ENCODE peak calls at places on chromosomes 11 and 22, in four cellular contexts. U, I, A and K are unnamed samples.
A peak's percentile ranks its signal among the peaks of the same experiment; 100 is the strongest.

GRCh38 chr11:70241709-70242108 is 28.8 kb upstream of the PPFIA1 start:
- DNase-seq in U (no peak), I (no peak), A (no peak), K (no peak)

GRCh38 chr22:20571078-20571503 is 63.7 kb downstream of the MED15 start:
- DNase-seq in U (no peak), I (no peak), A (no peak), K (no peak)

GRCh38 chr11:132244871-132245557 is 874.6 kb downstream of the NTM start:
- DNase-seq in U (no peak), I (no peak), A (no peak), K (no peak)

GRCh38 chr11:28089378-28089777 is 18.6 kb downstream of the KIF18A start:
- DNase-seq in U (no peak), I (no peak), A (no peak), K (no peak)

GRCh38 chr22:37371911-37372310 is 55.4 kb downstream of the ELFN2 start:
- DNase-seq in U (no peak), I (no peak), A (no peak), K (no peak)

GRCh38 chr22:40463017-40463631 is 92.7 kb downstream of the SGSM3 start:
- DNase-seq in U (no peak), I (no peak), A (no peak), K (peak; percentile 54)

GRCh38 chr11:27700351-27701261 is at the start of gene BDNF:
- DNase-seq in U (no peak), I (no peak), A (peak; percentile 44), K (no peak)

GRCh38 chr11:109731451-109731850 is 309.5 kb downstream of the C11orf87 start:
- DNase-seq in U (no peak), I (no peak), A (no peak), K (no peak)

GRCh38 chr11:123434262-123434661 is 4.2 kb downstream of the GRAMD1B start:
- DNase-seq in U (no peak), I (no peak), A (no peak), K (no peak)

GRCh38 chr22:33811686-33812085 is 108.6 kb downstream of the LARGE1 start:
- DNase-seq in U (peak; percentile 36), I (no peak), A (peak; percentile 15), K (no peak)

GRCh38 chr22:43424201-43424600 is 12.4 kb downstream of the MPPED1 start:
- DNase-seq in U (no peak), I (no peak), A (no peak), K (no peak)

GRCh38 chr11:94511932-94512781 is at the start of gene C11orf97:
- DNase-seq in U (peak; percentile 11), I (peak; percentile 28), A (peak; percentile 70), K (no peak)

GRCh38 chr11:9711454-9712307 is 47.8 kb downstream of the SWAP70 start:
- DNase-seq in U (no peak), I (no peak), A (no peak), K (no peak)

GRCh38 chr11:104011031-104011430 is 25.4 kb upstream of the DDI1 start:
- DNase-seq in U (no peak), I (no peak), A (no peak), K (no peak)

GRCh38 chr11:44219830-44220778 is 89.8 kb downstream of the ALX4 start:
- DNase-seq in U (no peak), I (peak; percentile 44), A (no peak), K (no peak)

GRCh38 chr11:126501641-126502040 is 146.2 kb downstream of the ST3GAL4 start:
- DNase-seq in U (no peak), I (peak; percentile 17), A (no peak), K (no peak)

GRCh38 chr11:924406-925157 is 1.1 kb upstream of the AP2A2 start:
- DNase-seq in U (no peak), I (no peak), A (no peak), K (no peak)

GRCh38 chr11:27514076-27514475 is 7.5 kb upstream of the LIN7C start:
- DNase-seq in U (no peak), I (no peak), A (no peak), K (no peak)

GRCh38 chr11:59845399-59845798 is at the start of gene CBLIF:
- DNase-seq in U (no peak), I (no peak), A (no peak), K (no peak)

GRCh38 chr11:100887659-100888058 is 200.6 kb downstream of the ARHGAP42 start:
- DNase-seq in U (no peak), I (no peak), A (no peak), K (no peak)

GRCh38 chr22:23315341-23315917 is 135.1 kb downstream of the BCR start:
- DNase-seq in U (peak; percentile 71), I (peak; percentile 67), A (peak; percentile 69), K (no peak)

GRCh38 chr11:77547863-77548551 is 41.7 kb upstream of the AQP11 start:
- DNase-seq in U (peak; percentile 38), I (peak; percentile 47), A (peak; percentile 81), K (peak; percentile 42)

GRCh38 chr11:114614127-114614720 is 18.6 kb upstream of the NXPE4 start:
- DNase-seq in U (no peak), I (no peak), A (no peak), K (no peak)

GRCh38 chr11:47136327-47136726 is 40.4 kb downstream of the ARFGAP2 start:
- DNase-seq in U (peak; percentile 49), I (no peak), A (no peak), K (no peak)

GRCh38 chr11:47886096-47886495 is 37.9 kb upstream of the NUP160 start:
- DNase-seq in U (peak; percentile 41), I (peak; percentile 15), A (no peak), K (no peak)

GRCh38 chr22:27980424-27981148 is 61.5 kb upstream of the PITPNB start:
- DNase-seq in U (no peak), I (no peak), A (peak; percentile 75), K (no peak)

GRCh38 chr11:47917643-47918369 is 62.6 kb upstream of the PTPRJ start:
- DNase-seq in U (peak; percentile 74), I (no peak), A (peak; percentile 65), K (no peak)

GRCh38 chr11:47111318-47111804 is 65.3 kb downstream of the ARFGAP2 start:
- DNase-seq in U (no peak), I (no peak), A (no peak), K (peak; percentile 61)

GRCh38 chr11:87819141-87819540 is 356.1 kb downstream of the RAB38 start:
- DNase-seq in U (no peak), I (no peak), A (no peak), K (no peak)

GRCh38 chr11:69415411-69416122 is 65.9 kb upstream of the LINC01488 start:
- DNase-seq in U (no peak), I (no peak), A (no peak), K (no peak)

GRCh38 chr22:20299736-20300136 is 20.1 kb downstream of the DGCR6L start:
- DNase-seq in U (no peak), I (peak; percentile 36), A (peak; percentile 58), K (no peak)

GRCh38 chr11:122746050-122746478 is 90.5 kb downstream of the UBASH3B start:
- DNase-seq in U (no peak), I (no peak), A (no peak), K (peak; percentile 85)

GRCh38 chr11:41714101-41714500 is 254.6 kb upstream of the LRRC4C start:
- DNase-seq in U (no peak), I (no peak), A (no peak), K (no peak)

GRCh38 chr22:39999144-39999757 is 4.5 kb downstream of the FAM83F start:
- DNase-seq in U (peak; percentile 43), I (no peak), A (no peak), K (no peak)

GRCh38 chr11:77198440-77198849 is 70.4 kb downstream of the MYO7A start:
- DNase-seq in U (no peak), I (no peak), A (peak; percentile 39), K (no peak)

DNA sequence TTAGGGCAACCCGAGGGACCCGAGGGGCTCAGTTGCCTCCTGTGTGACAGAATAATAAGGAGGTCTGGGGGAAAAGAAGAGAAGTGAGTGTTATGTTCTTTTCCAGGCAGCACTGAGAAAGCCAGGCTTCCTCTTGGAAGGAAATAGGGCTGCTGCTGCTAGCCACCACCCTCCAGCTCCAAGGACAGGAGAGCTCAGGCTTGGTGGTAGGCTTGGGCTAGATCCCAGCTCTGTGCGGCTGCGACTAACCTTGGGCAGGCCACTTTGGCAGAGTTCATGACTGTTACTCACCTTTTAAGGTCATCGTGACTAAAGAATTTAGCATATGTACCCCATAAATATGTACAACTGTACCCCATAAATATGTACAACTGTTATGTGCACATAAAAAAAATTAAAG is 124.8 kb upstream of the POU2AF2 start:
- DNase-seq in U (no peak), I (no peak), A (no peak), K (no peak)
- TF ChIP-seq CTCF in U (no peak), I (no peak), A (no peak), K (no peak)

GRCh38 chr11:2647953-2648352 is 51.8 kb downstream of the KCNQ1OT1 start:
- DNase-seq in U (no peak), I (no peak), A (no peak), K (no peak)

GRCh38 chr11:2650343-2650867 is 49.4 kb downstream of the KCNQ1OT1 start:
- DNase-seq in U (no peak), I (no peak), A (no peak), K (no peak)

GRCh38 chr11:2651054-2651617 is 48.7 kb downstream of the KCNQ1OT1 start:
- DNase-seq in U (no peak), I (no peak), A (no peak), K (no peak)

GRCh38 chr11:2649400-2649799 is 50.4 kb downstream of the KCNQ1OT1 start:
- DNase-seq in U (no peak), I (no peak), A (no peak), K (no peak)

GRCh38 chr11:2649848-2650247 is 49.9 kb downstream of the KCNQ1OT1 start:
- DNase-seq in U (no peak), I (no peak), A (no peak), K (no peak)
- H3K4me3 ChIP-seq in U (no peak overlapping the region), I (no peak overlapping the region), A (no peak overlapping the region), K (no peak overlapping the region)

DNA sequence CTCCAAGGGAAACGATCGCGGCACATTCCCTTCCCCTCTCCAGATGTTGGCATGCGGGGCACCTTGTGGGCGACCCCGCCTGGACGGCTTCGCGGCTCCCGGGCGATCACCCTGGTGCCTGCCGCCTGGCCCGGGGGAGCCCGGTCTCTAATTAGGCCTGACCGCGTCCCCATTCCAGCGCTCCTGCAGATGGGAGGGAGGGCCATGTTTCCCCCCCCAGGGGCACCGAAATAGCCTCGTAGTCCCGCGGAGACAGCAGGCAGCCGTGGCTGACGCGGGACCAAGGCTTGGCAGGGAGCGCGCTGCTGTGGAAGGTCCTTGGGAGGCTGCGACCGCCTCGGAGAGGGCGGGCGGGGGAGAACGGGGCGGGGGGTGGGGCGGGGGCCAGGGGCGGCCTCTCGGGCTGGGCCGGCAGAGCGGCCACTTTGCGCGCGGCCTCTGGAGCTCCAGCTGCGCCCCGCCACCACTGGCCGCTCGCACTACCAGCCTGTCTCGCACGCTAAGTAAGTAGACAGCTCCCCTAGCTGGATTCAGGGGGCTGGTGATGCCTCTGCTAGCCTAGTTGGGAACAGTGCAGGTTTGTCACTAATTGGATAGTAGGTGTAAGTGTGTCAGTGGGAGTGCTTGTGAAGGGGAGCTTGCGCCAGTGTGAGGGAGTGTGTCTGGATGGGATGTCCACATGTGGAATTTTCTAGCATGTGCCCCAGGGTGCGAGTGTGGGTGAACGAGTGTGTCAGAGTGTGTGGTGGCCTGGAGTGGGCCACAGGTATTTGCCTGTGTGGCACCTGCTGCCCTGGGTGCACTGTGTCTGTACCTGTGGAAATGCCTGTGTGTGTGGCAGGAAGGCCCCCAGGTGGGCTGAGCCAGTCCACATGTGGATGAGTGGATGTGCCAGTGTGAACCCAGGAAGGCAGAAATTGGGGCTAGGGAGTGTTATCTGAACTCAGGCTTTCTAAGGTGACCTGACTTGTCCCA is at the start of gene INSC:
- DNase-seq in U (no peak), I (no peak), A (peak; percentile 65), K (no peak)
- TF ChIP-seq CTCF in U (no peak), I (no peak), A (no peak), K (no peak)

GRCh38 chr11:116192509-116193206 is 580.1 kb downstream of the BUD13 start:
- DNase-seq in U (no peak), I (no peak), A (peak; percentile 10), K (no peak)
- H3K4me3 ChIP-seq in U (peak overlapping the region; percentile 13), I (no peak overlapping the region), A (peak overlapping the region; percentile 14), K (no peak overlapping the region)

GRCh38 chr11:55714982-55715888 is 53.2 kb downstream of the OR4C6 start:
- DNase-seq in U (no peak), I (no peak), A (no peak), K (no peak)
- TF ChIP-seq CTCF in U (no peak), I (peak; percentile 9), A (no peak), K (peak; percentile 42)